ENCODE peak calls at places on chromosomes 4 and X, in ten cellular contexts. L is cardiac fibroblast, W is pancreas, Q is A549, C is endothelial cell of umbilical vein, J is WTC11, B is bronchial epithelial cell, U is GM10248, Y is mucosa of descending colon, M is neural crest cell. E is an unnamed sample.

GRCh38 chrX:106000203-106000602 is 38.3 kb downstream of the SERPINA7 start:
- DNase-seq in U (no peak), Q (no peak), L (no peak), B (no peak), W (no peak), Y (no peak), C (no peak), J (no peak), M (no peak), E (no peak)

GRCh38 chr4:70902577-70903281 is 560 bp downstream of the MOB1B start:
- DNase-seq in W (no peak), L (peak), U (peak), M (no peak), Y (no peak), J (no peak), Q (peak), C (peak), B (peak), E (peak)

GRCh38 chr4:168605411-168605810 is 108.6 kb downstream of the PALLD start:
- DNase-seq in M (no peak), Q (no peak), B (peak), J (no peak), U (no peak), Y (no peak), W (no peak), C (peak), L (peak), E (no peak)

GRCh38 chr4:18012115-18012806 is 9.3 kb downstream of the LCORL start:
- DNase-seq in J (no peak), W (no peak), B (no peak), L (peak), Q (no peak), U (no peak), C (no peak), Y (no peak), M (no peak), E (no peak)

GRCh38 chrX:118534716-118535493 is 39.3 kb downstream of the DOCK11 start:
- DNase-seq in L (no peak), C (no peak), M (no peak), Q (no peak), B (no peak), Y (no peak), J (no peak), U (no peak), W (no peak), E (no peak)

GRCh38 chr4:112604590-112604989 is 32.1 kb downstream of the ZGRF1 start:
- DNase-seq in U (peak), J (peak), L (peak), Q (peak), B (peak), C (peak), W (no peak), Y (no peak), M (peak), E (peak)

GRCh38 chrX:134542485-134542884 is 82.5 kb downstream of the HPRT1 start:
- DNase-seq in Q (no peak), M (no peak), B (peak), Y (no peak), L (peak), W (no peak), C (no peak), J (no peak), U (no peak), E (no peak)

GRCh38 chr4:8255698-8256441 is 13.7 kb upstream of the HTRA3 start:
- DNase-seq in Q (no peak), Y (no peak), U (no peak), C (no peak), W (no peak), L (peak), J (no peak), M (no peak), B (no peak), E (no peak)

DNA sequence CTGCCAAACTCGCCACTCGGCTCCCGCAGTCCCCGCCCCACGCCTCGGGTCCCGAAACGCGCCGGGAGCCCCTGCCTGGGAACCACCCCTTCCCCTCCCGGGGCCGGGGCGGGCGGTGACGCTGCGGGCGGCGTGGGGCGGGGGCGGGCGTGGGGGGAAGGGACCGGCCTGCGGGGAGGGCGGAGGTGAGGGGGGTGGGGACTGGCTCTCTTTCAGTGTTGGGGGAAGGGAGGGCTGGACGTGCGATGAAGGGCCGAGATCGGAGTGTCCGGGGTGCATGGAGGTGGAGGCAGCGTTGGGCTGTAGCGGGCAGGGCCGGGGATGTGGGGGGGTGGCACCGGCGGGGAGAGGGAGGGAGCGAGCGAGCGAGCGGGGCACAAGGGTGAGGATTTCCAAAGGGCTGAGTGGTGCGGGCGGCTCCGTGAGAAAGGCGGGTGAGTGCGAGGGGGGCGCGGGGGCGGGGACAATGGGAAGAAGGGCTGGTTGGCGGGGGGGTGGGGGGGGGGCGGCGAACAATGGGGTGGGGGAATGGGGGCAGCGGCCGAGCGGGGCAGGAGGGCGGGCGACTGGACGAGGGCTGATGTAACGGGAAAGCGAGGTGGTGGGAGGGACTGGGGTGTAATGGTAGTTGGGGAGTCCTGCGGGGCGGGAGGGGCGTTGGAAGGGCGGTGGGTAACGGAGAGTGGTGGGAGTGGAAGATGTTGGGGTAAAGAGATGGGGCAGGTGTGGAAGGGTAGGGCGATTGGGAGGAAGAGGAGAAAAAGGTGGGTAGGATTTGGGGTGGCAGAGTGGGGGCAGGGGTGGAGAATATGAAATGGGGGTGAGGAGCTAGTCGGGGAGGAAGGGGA is 580 bp downstream of the DCUN1D4 start:
- DNase-seq in B (peak), L (peak), Q (peak), M (peak), Y (peak), U (peak), W (peak), C (peak), J (peak), E (peak)
- TF ChIP-seq CTCF in B (no peak), L (no peak), Q (no peak), M (no peak), Y (no peak), U (no peak), W (no peak), C (no peak), J (no peak), E (no peak)

DNA sequence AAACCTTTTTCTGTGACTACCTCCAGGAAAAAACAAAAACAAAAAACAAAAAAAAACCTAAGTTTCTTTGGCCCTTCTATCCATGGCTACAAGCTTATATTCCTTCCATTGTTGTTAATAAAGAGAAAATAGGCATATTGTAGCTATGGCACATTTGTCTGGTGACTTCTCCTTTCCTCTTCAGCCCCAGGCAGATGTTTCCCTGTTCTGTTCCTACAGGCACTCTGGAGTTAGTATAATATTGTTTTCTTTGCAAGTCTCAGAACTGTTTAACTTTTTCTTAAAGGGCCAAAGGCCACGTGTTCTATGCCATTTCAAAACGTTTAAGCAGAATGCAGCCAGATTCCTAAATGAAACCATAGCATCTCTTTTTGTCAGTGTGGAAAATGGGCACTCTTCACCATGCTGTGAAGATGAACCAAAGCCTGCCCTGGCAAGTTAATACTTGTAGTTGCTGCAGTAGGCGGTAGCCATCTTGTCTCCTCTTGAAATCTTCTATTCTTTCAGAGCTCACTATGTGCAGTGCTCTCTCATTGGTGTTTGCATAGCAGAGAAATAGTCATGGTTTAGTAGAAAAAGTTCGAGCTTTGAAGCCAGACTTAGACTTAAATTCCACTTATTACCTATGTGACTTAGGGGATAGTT is 44.8 kb upstream of the MTMR1 start:
- DNase-seq in B (peak), C (peak), W (no peak), Q (no peak), M (no peak), U (no peak), J (no peak), Y (no peak), L (no peak), E (no peak)
- TF ChIP-seq CTCF in B (no peak), C (no peak), W (no peak), Q (no peak), M (no peak), U (no peak), J (no peak), Y (no peak), L (no peak), E (no peak)

GRCh38 chr4:84965558-84966381 is 720 bp downstream of the WDFY3 start:
- DNase-seq in L (peak), W (peak), B (no peak), U (peak), Q (peak), Y (peak), C (peak), J (peak), M (peak), E (peak)
- TF ChIP-seq CTCF in L (no peak), W (no peak), B (no peak), U (no peak), Q (no peak), Y (no peak), C (no peak), J (no peak), M (peak), E (no peak)

DNA sequence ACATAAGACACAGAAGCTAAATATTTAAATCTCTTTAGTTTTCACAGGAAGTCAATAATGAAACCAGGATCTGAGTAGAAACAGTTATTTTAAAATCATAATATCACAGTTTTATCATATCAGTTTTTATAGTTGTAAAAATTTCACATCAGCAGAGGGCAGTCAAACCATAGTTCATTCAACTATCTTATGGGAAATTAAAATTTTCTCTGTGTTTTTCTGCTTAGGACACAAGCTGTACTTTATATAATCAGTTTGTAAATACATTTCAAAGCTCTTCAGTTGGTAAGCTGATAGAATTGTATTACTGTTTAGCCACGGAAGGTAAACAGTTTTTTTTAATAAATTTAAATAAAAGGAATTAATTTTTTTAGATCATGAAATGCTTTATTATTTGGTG is 204.8 kb upstream of the NUDT6 start:
- DNase-seq in Q (no peak), W (no peak), Y (no peak), B (peak), J (no peak), L (peak), C (peak), M (no peak), U (no peak), E (no peak)
- TF ChIP-seq CTCF in Q (peak), W (no peak), Y (no peak), B (no peak), J (no peak), L (peak), C (no peak), M (peak), U (no peak), E (no peak)

E was measured in lung.